ENCODE peak calls at places on chromosomes 7 and 10, in eight cellular contexts. G is amniotic stem cell; D is Calu3; M is GM12864; C is stimulated activated CD4-positive, alpha-beta T cell treated with anti-CD3 and anti-CD28 coated beads, Interleukin-1b, Interleukin-23, amount 100 ng/mL, for 48 hours; A is NCI-H460; P is AG09319; H is progenitor cell of endocrine pancreas. B is an unnamed sample.

GRCh38 chr7:88200793-88201192 is 19.0 kb downstream of the SRI start:
- DNase-seq in G (no peak), D (no peak), M (no peak), C (no peak), A (no peak), P (no peak), H (no peak), B (no peak)

GRCh38 chr7:66323114-66323513 is 118.0 kb downstream of the TPST1 start:
- DNase-seq in G (no peak), D (no peak), M (no peak), C (no peak), A (no peak), P (no peak), H (no peak), B (no peak)

GRCh38 chr10:118799779-118800178 is 45.0 kb upstream of the CACUL1 start:
- DNase-seq in G (no peak), D (no peak), M (no peak), C (no peak), A (no peak), P (no peak), H (no peak), B (no peak)

GRCh38 chr7:2105280-2105679 is 127.5 kb downstream of the MAD1L1 start:
- DNase-seq in G (no peak), D (no peak), M (no peak), C (no peak), A (no peak), P (no peak), H (no peak), B (no peak)

GRCh38 chr7:46145412-46145811 is 224.3 kb upstream of the IGFBP3 start:
- DNase-seq in G (peak; percentile 73), D (peak; percentile 60), M (no peak), C (no peak), A (peak; percentile 73), P (peak; percentile 89), H (no peak), B (peak; percentile 94)

GRCh38 chr7:27520828-27521790 is 141.6 kb downstream of the HIBADH start:
- DNase-seq in G (no peak), D (no peak), M (no peak), C (no peak), A (no peak), P (peak; percentile 75), H (no peak), B (no peak)

GRCh38 chr10:9140373-9140772 is 1085.9 kb downstream of the GATA3 start:
- DNase-seq in G (no peak), D (no peak), M (no peak), C (no peak), A (no peak), P (no peak), H (no peak), B (no peak)

GRCh38 chr10:1171586-1171985 is 115.4 kb downstream of the WDR37 start:
- DNase-seq in G (no peak), D (no peak), M (no peak), C (no peak), A (no peak), P (no peak), H (no peak), B (no peak)

GRCh38 chr7:48009257-48009656 is 19.6 kb downstream of the SUN3 start:
- DNase-seq in G (no peak), D (no peak), M (no peak), C (no peak), A (no peak), P (no peak), H (no peak), B (no peak)

GRCh38 chr7:98107313-98107691 is 640 bp downstream of the LMTK2 start:
- DNase-seq in G (no peak), D (peak; percentile 12), M (no peak), C (no peak), A (no peak), P (no peak), H (no peak), B (no peak)

GRCh38 chr7:29276806-29277205 is 82.2 kb downstream of the CHN2 start:
- DNase-seq in G (no peak), D (no peak), M (no peak), C (no peak), A (no peak), P (no peak), H (no peak), B (no peak)

GRCh38 chr10:132837905-132838304 is 52.0 kb upstream of the NKX6-2 start:
- DNase-seq in G (no peak), D (no peak), M (no peak), C (no peak), A (no peak), P (no peak), H (peak; percentile 8), B (no peak)

GRCh38 chr10:69883256-69883655 is 81.5 kb downstream of the COL13A1 start:
- DNase-seq in G (no peak), D (peak; percentile 55), M (no peak), C (no peak), A (no peak), P (no peak), H (no peak), B (no peak)

GRCh38 chr7:70539196-70539595 is 592.7 kb upstream of the GALNT17 start:
- DNase-seq in G (no peak), D (no peak), M (no peak), C (no peak), A (no peak), P (no peak), H (no peak), B (no peak)

GRCh38 chr10:43265799-43266721 is 805 bp downstream of the RASGEF1A start:
- DNase-seq in G (no peak), D (peak; percentile 80), M (no peak), C (peak; percentile 30), A (peak; percentile 11), P (no peak), H (peak; percentile 39), B (no peak)

GRCh38 chr10:85682621-85683020 is 684.0 kb downstream of the GRID1 start:
- DNase-seq in G (no peak), D (no peak), M (no peak), C (no peak), A (no peak), P (no peak), H (no peak), B (no peak)

GRCh38 chr7:95342642-95343252 is 18.4 kb upstream of the PON1 start:
- DNase-seq in G (no peak), D (no peak), M (no peak), C (no peak), A (no peak), P (no peak), H (no peak), B (peak; percentile 16)

GRCh38 chr7:108189733-108190388 is 59.7 kb upstream of the LAMB4 start:
- DNase-seq in G (no peak), D (no peak), M (peak; percentile 25), C (no peak), A (no peak), P (no peak), H (no peak), B (no peak)

GRCh38 chr7:24604640-24605039 is 31.4 kb downstream of the PALS2 start:
- DNase-seq in G (no peak), D (no peak), M (no peak), C (no peak), A (no peak), P (no peak), H (no peak), B (peak; percentile 73)

GRCh38 chr7:44471436-44471835 is 19.0 kb downstream of the NUDCD3 start:
- DNase-seq in G (no peak), D (no peak), M (no peak), C (no peak), A (no peak), P (no peak), H (no peak), B (no peak)

GRCh38 chr10:21493841-21494220 is 31.7 kb downstream of the SKIDA1 start:
- DNase-seq in G (no peak), D (no peak), M (no peak), C (no peak), A (no peak), P (no peak), H (no peak), B (no peak)

GRCh38 chr10:94777886-94778458 is 15.5 kb downstream of the CYP2C19 start:
- DNase-seq in G (no peak), D (no peak), M (no peak), C (no peak), A (no peak), P (no peak), H (no peak), B (no peak)

GRCh38 chr10:79017882-79018550 is 50.8 kb upstream of the ZMIZ1 start:
- DNase-seq in G (no peak), D (no peak), M (no peak), C (no peak), A (no peak), P (no peak), H (no peak), B (no peak)

GRCh38 chr7:140674356-140674800 is 1.6 kb downstream of the ADCK2 start:
- DNase-seq in G (no peak), D (no peak), M (peak; percentile 47), C (no peak), A (no peak), P (no peak), H (no peak), B (no peak)

GRCh38 chr7:112994666-112995065 is 92.0 kb downstream of the GPR85 start:
- DNase-seq in G (no peak), D (no peak), M (no peak), C (no peak), A (no peak), P (no peak), H (no peak), B (no peak)

GRCh38 chr7:132321387-132321786 is 254.9 kb downstream of the PLXNA4 start:
- DNase-seq in G (no peak), D (no peak), M (no peak), C (no peak), A (no peak), P (no peak), H (no peak), B (no peak)

GRCh38 chr7:151238924-151239836 is 6.9 kb downstream of the CHPF2 start:
- DNase-seq in G (no peak), D (no peak), M (no peak), C (no peak), A (no peak), P (no peak), H (no peak), B (no peak)

GRCh38 chr10:102523250-102524029 is 19.7 kb downstream of the SUFU start:
- DNase-seq in G (no peak), D (no peak), M (no peak), C (no peak), A (no peak), P (no peak), H (no peak), B (no peak)

GRCh38 chr7:43522406-43523156 is 60.3 kb upstream of the STK17A start:
- DNase-seq in G (peak; percentile 38), D (no peak), M (no peak), C (no peak), A (no peak), P (no peak), H (no peak), B (no peak)